ENCODE peak calls at places on chromosomes 11 and 22, in four cellular contexts. One of them, this sample, is unnamed.
A peak's percentile ranks its signal among the peaks of the same experiment; 100 is the strongest.

GRCh38 chr11:79040348-79040747 is 400.5 kb downstream of the TENM4 start:
- DNase-seq in WERI-Rb-1: no peak
- DNase-seq in stromal cell of bone marrow: peak; percentile 22
- DNase-seq in stimulated activated CD4-positive, alpha-beta T cell treated with anti-CD3 and anti-CD28 coated beads, Interleukin-4, amount 100 ng/mL, for 4 hours: no peak
- DNase-seq in this sample: no peak

GRCh38 chr22:24875862-24876506 is 70.0 kb downstream of the SGSM1 start:
- DNase-seq in WERI-Rb-1: no peak
- DNase-seq in stromal cell of bone marrow: no peak
- DNase-seq in stimulated activated CD4-positive, alpha-beta T cell treated with anti-CD3 and anti-CD28 coated beads, Interleukin-4, amount 100 ng/mL, for 4 hours: peak; percentile 3
- DNase-seq in this sample: no peak

GRCh38 chr22:38699784-38700183 is 959 bp downstream of the JOSD1 start:
- DNase-seq in WERI-Rb-1: no peak
- DNase-seq in stromal cell of bone marrow: no peak
- DNase-seq in stimulated activated CD4-positive, alpha-beta T cell treated with anti-CD3 and anti-CD28 coated beads, Interleukin-4, amount 100 ng/mL, for 4 hours: no peak
- DNase-seq in this sample: no peak

GRCh38 chr22:44451016-44451415 is 47.0 kb downstream of the RTL6 start:
- DNase-seq in WERI-Rb-1: no peak
- DNase-seq in stromal cell of bone marrow: no peak
- DNase-seq in stimulated activated CD4-positive, alpha-beta T cell treated with anti-CD3 and anti-CD28 coated beads, Interleukin-4, amount 100 ng/mL, for 4 hours: no peak
- DNase-seq in this sample: no peak

GRCh38 chr22:35914665-35915476 is 113.8 kb downstream of the RBFOX2 start:
- DNase-seq in WERI-Rb-1: peak; percentile 81
- DNase-seq in stromal cell of bone marrow: peak; percentile 76
- DNase-seq in stimulated activated CD4-positive, alpha-beta T cell treated with anti-CD3 and anti-CD28 coated beads, Interleukin-4, amount 100 ng/mL, for 4 hours: no peak
- DNase-seq in this sample: no peak

GRCh38 chr22:35324067-35324466 is 24.4 kb downstream of the TOM1 start:
- DNase-seq in WERI-Rb-1: no peak
- DNase-seq in stromal cell of bone marrow: no peak
- DNase-seq in stimulated activated CD4-positive, alpha-beta T cell treated with anti-CD3 and anti-CD28 coated beads, Interleukin-4, amount 100 ng/mL, for 4 hours: no peak
- DNase-seq in this sample: no peak

GRCh38 chr11:70616938-70617674 is 218.8 kb downstream of the CTTN start:
- DNase-seq in WERI-Rb-1: no peak
- DNase-seq in stromal cell of bone marrow: no peak
- DNase-seq in stimulated activated CD4-positive, alpha-beta T cell treated with anti-CD3 and anti-CD28 coated beads, Interleukin-4, amount 100 ng/mL, for 4 hours: no peak
- DNase-seq in this sample: no peak

GRCh38 chr11:9821008-9821752 is 157.3 kb downstream of the SWAP70 start:
- DNase-seq in WERI-Rb-1: no peak
- DNase-seq in stromal cell of bone marrow: no peak
- DNase-seq in stimulated activated CD4-positive, alpha-beta T cell treated with anti-CD3 and anti-CD28 coated beads, Interleukin-4, amount 100 ng/mL, for 4 hours: no peak
- DNase-seq in this sample: peak; percentile 58

GRCh38 chr11:115903179-115903578 is 399.0 kb upstream of the CADM1 start:
- DNase-seq in WERI-Rb-1: no peak
- DNase-seq in stromal cell of bone marrow: no peak
- DNase-seq in stimulated activated CD4-positive, alpha-beta T cell treated with anti-CD3 and anti-CD28 coated beads, Interleukin-4, amount 100 ng/mL, for 4 hours: no peak
- DNase-seq in this sample: no peak

GRCh38 chr22:20431520-20432237 is 5.9 kb downstream of the SCARF2 start:
- DNase-seq in WERI-Rb-1: peak; percentile 79
- DNase-seq in stromal cell of bone marrow: no peak
- DNase-seq in stimulated activated CD4-positive, alpha-beta T cell treated with anti-CD3 and anti-CD28 coated beads, Interleukin-4, amount 100 ng/mL, for 4 hours: no peak
- DNase-seq in this sample: no peak

GRCh38 chr11:79342686-79343085 is 98.1 kb downstream of the TENM4 start:
- DNase-seq in WERI-Rb-1: no peak
- DNase-seq in stromal cell of bone marrow: no peak
- DNase-seq in stimulated activated CD4-positive, alpha-beta T cell treated with anti-CD3 and anti-CD28 coated beads, Interleukin-4, amount 100 ng/mL, for 4 hours: no peak
- DNase-seq in this sample: no peak

This sample was measured in AG04449.